ENCODE peak calls at places on chromosomes 7 and 10, in four cellular contexts. I is type B pancreatic cell, Q is GM23248, Z is Caki2. Y is an unnamed sample.

GRCh38 chr10:70974351-70974901 is 86.1 kb upstream of the PCBD1 start:
- DNase-seq in I (no peak), Z (peak; percentile 6), Q (peak; percentile 48), Y (no peak)

GRCh38 chr7:148727501-148728278 is 29.0 kb downstream of the CUL1 start:
- DNase-seq in Z (no peak), I (no peak), Q (no peak), Y (no peak)

GRCh38 chr7:2953099-2953498 is 90.6 kb downstream of the CARD11 start:
- DNase-seq in Z (no peak), Q (no peak), I (no peak), Y (no peak)

GRCh38 chr10:955820-956217 is 24.3 kb upstream of the LARP4B start:
- DNase-seq in I (no peak), Z (no peak), Q (no peak), Y (no peak)

GRCh38 chr10:97178074-97178473 is 7.7 kb downstream of the SLIT1 start:
- DNase-seq in Z (no peak), I (no peak), Q (no peak), Y (no peak)

GRCh38 chr7:105623378-105623777 is 42.1 kb upstream of the EFCAB10 start:
- DNase-seq in Z (no peak), Q (no peak), I (no peak), Y (no peak)

GRCh38 chr10:95333997-95334792 is 43.4 kb upstream of the PDLIM1 start:
- DNase-seq in Z (no peak), I (no peak), Q (peak; percentile 92), Y (no peak)

GRCh38 chr10:104556831-104557230 is 84.3 kb upstream of the SORCS3 start:
- DNase-seq in Z (no peak), I (peak; percentile 11), Q (no peak), Y (no peak)

GRCh38 chr7:74625446-74625845 is 32.1 kb upstream of the GTF2I start:
- DNase-seq in Q (peak; percentile 84), Z (peak; percentile 43), I (no peak), Y (no peak)

GRCh38 chr10:50932113-50932512 is 46.7 kb upstream of the A1CF start:
- DNase-seq in Q (peak; percentile 33), Z (no peak), I (no peak), Y (no peak)

GRCh38 chr7:98210513-98211220 is 572 bp upstream of the BHLHA15 start:
- DNase-seq in I (peak; percentile 70), Q (peak; percentile 33), Z (no peak), Y (no peak)

GRCh38 chr10:43964486-43964885 is 315.8 kb upstream of the ZNF32 start:
- DNase-seq in Q (no peak), I (no peak), Z (no peak), Y (no peak)

GRCh38 chr7:142482899-142483658 is 225.2 kb upstream of the PRSS58 start:
- DNase-seq in I (no peak), Q (peak; percentile 72), Z (no peak), Y (peak; percentile 64)

GRCh38 chr10:126218778-126219649 is 169.3 kb downstream of the ADAM12 start:
- DNase-seq in I (no peak), Z (no peak), Q (no peak), Y (no peak)

GRCh38 chr7:80584778-80585177 is 53.7 kb upstream of the CD36 start:
- DNase-seq in Z (peak; percentile 18), I (no peak), Q (peak; percentile 20), Y (no peak)

GRCh38 chr7:110898516-110898915 is 192.4 kb upstream of the LRRN3 start:
- DNase-seq in I (no peak), Z (no peak), Q (no peak), Y (no peak)

GRCh38 chr7:125857606-125858005 is 928.0 kb upstream of the POT1 start:
- DNase-seq in Q (no peak), Z (no peak), I (no peak), Y (no peak)

GRCh38 chr7:30134523-30135270 is at the start of gene MTURN:
- DNase-seq in I (peak; percentile 90), Q (peak; percentile 97), Z (peak; percentile 80), Y (peak; percentile 91)

GRCh38 chr7:26684447-26684846 is 179.9 kb downstream of the SKAP2 start:
- DNase-seq in Z (no peak), Q (no peak), I (no peak), Y (no peak)

GRCh38 chr7:35405461-35405860 is 151.6 kb upstream of the TBX20 start:
- DNase-seq in Q (no peak), Z (no peak), I (no peak), Y (no peak)

GRCh38 chr10:24989867-24990266 is 26.1 kb downstream of the ENKUR start:
- DNase-seq in I (no peak), Q (peak; percentile 29), Z (no peak), Y (no peak)